ENCODE peak calls at places on chromosomes 2 and 18, in seven cellular contexts. V is cardiac muscle cell, F is endodermal cell, P is stomach, E is fibroblast of mammary gland, Q is astrocyte, S is HepG2. L is an unnamed sample.

GRCh38 chr2:163774862-163775261 is 39.1 kb upstream of the FIGN start:
- DNase-seq in V (no peak), F (no peak), P (no peak), E (peak; percentile 91), Q (peak; percentile 97), S (no peak), L (no peak)

GRCh38 chr18:54149078-54149697 is 75.3 kb downstream of the MBD2 start:
- DNase-seq in V (no peak), F (peak; percentile 59), P (no peak), E (peak; percentile 95), Q (peak; percentile 94), S (peak; percentile 27), L (no peak)

GRCh38 chr2:5195636-5196035 is 496.5 kb upstream of the SOX11 start:
- DNase-seq in V (no peak), F (no peak), P (no peak), E (no peak), Q (no peak), S (no peak), L (no peak)

GRCh38 chr2:39995005-39995732 is 216.1 kb upstream of the THUMPD2 start:
- DNase-seq in V (no peak), F (no peak), P (no peak), E (no peak), Q (no peak), S (no peak), L (no peak)

GRCh38 chr2:107635883-107636282 is 190.8 kb upstream of the RGPD4 start:
- DNase-seq in V (no peak), F (no peak), P (no peak), E (peak; percentile 98), Q (peak; percentile 95), S (no peak), L (no peak)

GRCh38 chr2:102030855-102031527 is 39.2 kb downstream of the IL1R2 start:
- DNase-seq in V (no peak), F (no peak), P (no peak), E (no peak), Q (no peak), S (peak; percentile 96), L (no peak)

GRCh38 chr2:7517122-7517487 is 599.9 kb downstream of the RNF144A start:
- DNase-seq in V (peak; percentile 13), F (no peak), P (no peak), E (peak; percentile 65), Q (no peak), S (no peak), L (no peak)

GRCh38 chr2:23460228-23460627 is 75.2 kb downstream of the KLHL29 start:
- DNase-seq in V (no peak), F (peak; percentile 65), P (no peak), E (peak; percentile 58), Q (no peak), S (no peak), L (no peak)

GRCh38 chr18:36015629-36016028 is 43.1 kb downstream of the RMP24 start:
- DNase-seq in V (no peak), F (no peak), P (no peak), E (no peak), Q (no peak), S (no peak), L (no peak)

GRCh38 chr18:74303936-74304335 is 11.7 kb upstream of the C18orf63 start:
- DNase-seq in V (no peak), F (no peak), P (no peak), E (peak; percentile 61), Q (peak; percentile 70), S (no peak), L (no peak)

GRCh38 chr2:232887171-232887850 is 17.2 kb downstream of the SNORC start:
- DNase-seq in V (no peak), F (peak; percentile 79), P (peak; percentile 9), E (no peak), Q (no peak), S (no peak), L (peak; percentile 80)

GRCh38 chr18:48336332-48336731 is 72.9 kb downstream of the ZBTB7C start:
- DNase-seq in V (no peak), F (no peak), P (no peak), E (peak; percentile 9), Q (no peak), S (no peak), L (no peak)

GRCh38 chr2:45497355-45497754 is 113.7 kb downstream of the SRBD1 start:
- DNase-seq in V (no peak), F (no peak), P (no peak), E (peak; percentile 8), Q (peak; percentile 51), S (no peak), L (no peak)

GRCh38 chr2:141062016-141062415 is 1068.8 kb downstream of the LRP1B start:
- DNase-seq in V (no peak), F (no peak), P (no peak), E (no peak), Q (no peak), S (no peak), L (no peak)

GRCh38 chr18:63365909-63366269 is 1.1 kb downstream of the KDSR start:
- DNase-seq in V (peak; percentile 17), F (no peak), P (no peak), E (no peak), Q (no peak), S (no peak), L (no peak)

GRCh38 chr2:230956827-230957755 is 32.0 kb upstream of the GPR55 start:
- DNase-seq in V (peak; percentile 54), F (peak; percentile 85), P (peak; percentile 46), E (peak; percentile 69), Q (peak; percentile 47), S (no peak), L (no peak)

GRCh38 chr2:54725343-54726099 is 2.1 kb downstream of the EML6 start:
- DNase-seq in V (no peak), F (no peak), P (no peak), E (no peak), Q (no peak), S (no peak), L (no peak)

DNA sequence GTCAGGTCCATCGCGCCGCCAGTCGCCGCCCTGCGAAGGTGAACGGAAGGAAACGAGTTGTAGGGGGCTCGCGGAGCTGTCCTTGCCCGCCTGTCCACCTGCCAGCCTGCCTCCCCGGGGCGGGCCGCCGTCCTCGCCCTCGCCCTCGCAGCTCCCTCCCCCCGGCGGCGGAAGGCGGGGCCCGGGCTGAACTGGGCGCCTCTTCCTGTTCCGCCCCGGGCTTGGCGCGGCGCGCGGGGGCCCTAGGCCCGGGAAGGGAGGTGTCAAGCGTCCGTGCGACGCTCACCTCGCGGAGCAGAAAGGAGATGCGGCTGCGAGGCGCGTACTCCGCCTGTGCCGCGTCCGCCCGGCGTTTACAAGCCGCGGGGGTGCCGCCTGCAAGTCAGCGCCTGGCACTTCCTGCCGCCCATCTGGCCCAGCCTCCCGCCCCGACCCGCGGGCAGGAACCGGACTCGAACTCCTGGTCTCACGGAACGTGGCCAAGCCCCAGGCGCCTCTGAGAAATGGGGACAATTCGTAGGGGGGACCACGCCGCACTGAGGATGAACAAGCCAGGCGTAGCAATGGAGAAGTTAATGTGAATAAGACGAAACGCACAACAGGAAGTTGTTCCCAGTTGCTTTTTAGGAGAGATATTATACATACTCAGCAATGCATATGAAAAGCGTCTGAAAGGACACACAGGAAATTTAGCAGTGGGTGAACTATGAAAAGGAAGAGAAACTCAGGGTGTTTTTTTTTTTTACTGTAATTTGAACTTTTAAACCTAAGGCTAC is at the start of gene CNPPD1:
- DNase-seq in V (peak; percentile 89), F (peak; percentile 92), P (peak; percentile 93), E (peak; percentile 63), Q (peak; percentile 47), S (peak; percentile 82), L (peak; percentile 93)
- TF ChIP-seq CTCF in V (no peak), F (peak; percentile 2), P (no peak), E (no peak), Q (no peak), S (no peak), L (no peak)

DNA sequence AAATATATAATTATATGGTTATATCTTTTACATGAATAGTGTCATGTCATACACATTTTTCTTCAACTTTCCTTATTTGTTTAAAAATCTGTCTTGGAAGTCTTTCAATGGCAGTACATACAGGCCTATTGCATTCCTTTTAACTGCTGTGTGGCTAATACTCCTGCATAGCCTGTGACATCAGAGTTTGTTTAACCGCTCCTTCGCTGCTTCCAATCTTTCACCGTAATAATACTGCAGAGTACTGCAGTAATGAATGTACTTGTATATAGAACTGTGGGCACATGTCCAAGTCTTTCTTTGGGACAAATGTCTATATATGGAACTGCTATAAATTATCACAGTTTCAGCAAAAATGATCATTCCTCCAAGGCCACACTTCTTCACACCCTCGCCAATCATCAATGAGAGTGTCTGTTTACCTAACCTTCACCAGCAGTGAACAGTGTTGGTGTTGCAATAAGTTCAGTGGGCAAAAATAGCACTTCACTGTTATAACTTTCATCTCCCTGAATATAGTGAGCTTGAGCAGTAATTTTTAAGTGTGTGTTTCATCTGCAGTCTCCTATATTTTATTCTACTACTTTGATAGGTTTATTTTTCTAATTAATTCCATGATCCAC is 230.4 kb downstream of the SP3 start:
- DNase-seq in V (no peak), F (no peak), P (no peak), E (no peak), Q (no peak), S (no peak), L (no peak)
- TF ChIP-seq CTCF in V (no peak), F (no peak), P (no peak), E (no peak), Q (no peak), S (no peak), L (no peak)

GRCh38 chr2:241872313-241872642 is 2.7 kb downstream of the RTP5 start:
- DNase-seq in V (no peak), F (no peak), P (no peak), E (no peak), Q (no peak), S (no peak), L (no peak)
- TF ChIP-seq CTCF in V (no peak), F (no peak), P (no peak), E (no peak), Q (no peak), S (peak; percentile 57), L (no peak)

DNA sequence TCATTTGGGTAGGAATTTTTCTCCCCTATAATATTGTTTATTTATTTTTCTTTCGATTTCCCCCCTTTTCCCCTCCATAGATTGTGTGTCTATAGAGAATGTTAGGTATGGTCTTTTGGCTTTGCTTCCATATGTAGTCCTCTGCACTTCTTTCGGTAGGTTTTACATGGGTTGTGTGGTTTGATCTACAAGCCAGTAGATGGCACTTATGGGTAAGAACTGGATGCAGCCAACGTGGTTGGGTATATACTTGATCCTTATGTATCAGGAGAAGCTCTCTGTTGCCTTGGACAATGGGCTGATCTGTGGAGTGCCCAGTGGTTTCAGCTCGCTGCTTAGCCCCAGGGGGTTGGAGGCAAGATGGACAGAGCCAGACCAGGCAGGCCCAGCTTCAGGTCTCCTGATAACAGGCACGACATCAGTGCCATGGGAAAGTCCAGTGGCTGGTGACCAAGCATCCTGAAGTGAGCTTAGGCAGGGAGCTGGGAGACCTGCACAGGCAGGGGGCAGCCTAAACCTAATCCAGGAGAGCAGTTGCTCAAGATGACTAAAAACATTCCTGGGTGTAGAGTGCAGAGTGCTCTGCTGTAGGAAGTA is 488.3 kb downstream of the CCDC85A start:
- DNase-seq in V (no peak), F (peak; percentile 49), P (no peak), E (peak; percentile 43), Q (no peak), S (no peak), L (no peak)
- TF ChIP-seq CTCF in V (peak; percentile 27), F (peak; percentile 55), P (no peak), E (peak; percentile 18), Q (no peak), S (no peak), L (no peak)

GRCh38 chr2:207692206-207693065 is 19.0 kb upstream of the CCNYL1 start:
- DNase-seq in V (peak; percentile 51), F (peak; percentile 80), P (peak; percentile 56), E (peak; percentile 27), Q (no peak), S (peak; percentile 58), L (no peak)
- TF ChIP-seq CTCF in V (peak; percentile 38), F (peak; percentile 89), P (no peak), E (peak; percentile 35), Q (peak; percentile 43), S (peak; percentile 75), L (peak; percentile 19)